ENCODE peak calls at places on chromosomes 1 and 21, in five cellular contexts. One of them, this sample, is unnamed.

GRCh38 chr1:230067871-230068814 is 1.1 kb downstream of the GALNT2 start:
- DNase-seq in colonic mucosa: peak
- DNase-seq in IMR-90: no peak
- DNase-seq in neural crest cell: peak
- DNase-seq in Calu3: peak
- DNase-seq in this sample: no peak

GRCh38 chr21:36104306-36105300 is 30.3 kb upstream of the CBR3 start:
- DNase-seq in neural crest cell: peak
- DNase-seq in IMR-90: peak
- DNase-seq in colonic mucosa: peak
- DNase-seq in Calu3: peak
- DNase-seq in this sample: no peak

GRCh38 chr1:84776639-84777038 is 86.4 kb upstream of the SSX2IP start:
- DNase-seq in neural crest cell: no peak
- DNase-seq in colonic mucosa: no peak
- DNase-seq in Calu3: no peak
- DNase-seq in IMR-90: no peak
- DNase-seq in this sample: no peak

GRCh38 chr1:18855573-18855972 is 3.9 kb downstream of the TAS1R2 start:
- DNase-seq in neural crest cell: no peak
- DNase-seq in Calu3: no peak
- DNase-seq in colonic mucosa: no peak
- DNase-seq in IMR-90: no peak
- DNase-seq in this sample: no peak

GRCh38 chr1:185373813-185374524 is 56.9 kb upstream of the IVNS1ABP start:
- DNase-seq in IMR-90: peak
- DNase-seq in Calu3: no peak
- DNase-seq in neural crest cell: no peak
- DNase-seq in colonic mucosa: no peak
- DNase-seq in this sample: no peak

GRCh38 chr1:40939320-40940059 is 40.0 kb upstream of the CTPS1 start:
- DNase-seq in Calu3: peak
- DNase-seq in IMR-90: peak
- DNase-seq in neural crest cell: no peak
- DNase-seq in colonic mucosa: no peak
- DNase-seq in this sample: no peak

GRCh38 chr1:22920734-22921451 is 51.8 kb downstream of the LACTBL1 start:
- DNase-seq in colonic mucosa: no peak
- DNase-seq in neural crest cell: no peak
- DNase-seq in IMR-90: no peak
- DNase-seq in Calu3: no peak
- DNase-seq in this sample: no peak

GRCh38 chr1:172874950-172875349 is 175.8 kb downstream of the TNFSF18 start:
- DNase-seq in IMR-90: peak
- DNase-seq in neural crest cell: no peak
- DNase-seq in colonic mucosa: no peak
- DNase-seq in Calu3: no peak
- DNase-seq in this sample: no peak

GRCh38 chr21:42574234-42575027 is 60.8 kb downstream of the SLC37A1 start:
- DNase-seq in colonic mucosa: no peak
- DNase-seq in neural crest cell: no peak
- DNase-seq in IMR-90: peak
- DNase-seq in Calu3: peak
- DNase-seq in this sample: no peak

GRCh38 chr1:223253916-223254315 is 110.1 kb downstream of the SUSD4 start:
- DNase-seq in colonic mucosa: no peak
- DNase-seq in IMR-90: no peak
- DNase-seq in neural crest cell: no peak
- DNase-seq in Calu3: no peak
- DNase-seq in this sample: no peak

GRCh38 chr1:170267317-170267716 is 121.6 kb downstream of the NTMT2 start:
- DNase-seq in neural crest cell: no peak
- DNase-seq in colonic mucosa: no peak
- DNase-seq in IMR-90: peak
- DNase-seq in Calu3: no peak
- DNase-seq in this sample: no peak

GRCh38 chr1:85862456-85862855 is 154.2 kb upstream of the ZNHIT6 start:
- DNase-seq in IMR-90: peak
- DNase-seq in colonic mucosa: no peak
- DNase-seq in Calu3: peak
- DNase-seq in neural crest cell: no peak
- DNase-seq in this sample: no peak

DNA sequence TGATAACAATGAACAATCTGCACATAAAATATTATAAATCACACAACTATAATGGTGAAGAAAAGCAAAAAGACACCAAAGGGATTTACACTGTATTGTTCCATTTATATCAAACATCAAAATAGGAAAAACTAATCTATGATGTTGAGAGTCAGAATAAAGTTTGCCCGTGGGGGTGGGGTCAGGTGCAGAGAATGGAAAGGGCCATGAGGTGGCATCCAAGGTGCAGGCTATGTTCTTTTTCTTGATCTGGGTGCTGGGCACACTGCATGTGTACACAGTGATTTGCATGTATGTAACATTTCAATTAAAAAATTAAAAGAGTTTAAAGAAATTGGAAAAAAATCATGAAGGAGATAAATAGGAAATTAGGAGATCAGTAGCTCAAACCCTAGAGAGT is 127.3 kb downstream of the DSCAM start:
- DNase-seq in Calu3: no peak
- DNase-seq in IMR-90: no peak
- DNase-seq in colonic mucosa: no peak
- DNase-seq in neural crest cell: no peak
- DNase-seq in this sample: no peak
- TF ChIP-seq CTCF in Calu3: no peak
- TF ChIP-seq CTCF in IMR-90: no peak
- TF ChIP-seq CTCF in colonic mucosa: no peak
- TF ChIP-seq CTCF in neural crest cell: no peak
- TF ChIP-seq CTCF in this sample: no peak

GRCh38 chr1:183470961-183471747 is 1.1 kb upstream of the SMG7 start:
- DNase-seq in Calu3: peak
- DNase-seq in colonic mucosa: peak
- DNase-seq in neural crest cell: peak
- DNase-seq in IMR-90: peak
- DNase-seq in this sample: peak
- TF ChIP-seq CTCF in Calu3: no peak
- TF ChIP-seq CTCF in colonic mucosa: no peak
- TF ChIP-seq CTCF in neural crest cell: peak
- TF ChIP-seq CTCF in IMR-90: peak
- TF ChIP-seq CTCF in this sample: no peak

DNA sequence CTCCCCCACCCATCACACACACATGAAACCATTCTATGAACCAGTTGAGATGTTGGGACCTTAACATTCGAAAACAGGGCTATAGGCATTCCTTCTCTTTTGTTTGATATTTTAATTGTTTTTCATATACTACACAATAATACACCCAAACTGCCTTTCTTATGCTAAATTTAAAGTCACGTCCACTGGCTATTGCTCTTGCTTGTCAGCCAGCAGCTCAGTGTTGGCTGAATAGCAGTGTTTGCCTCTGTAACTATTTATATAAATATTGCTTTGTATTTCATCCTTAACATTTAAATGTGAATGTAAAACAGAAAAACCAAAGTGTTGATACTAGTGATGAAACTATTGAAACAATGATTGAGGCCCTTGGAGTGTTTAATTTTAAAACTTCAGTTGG is 234.4 kb upstream of the KCNK2 start:
- DNase-seq in colonic mucosa: no peak
- DNase-seq in Calu3: no peak
- DNase-seq in neural crest cell: no peak
- DNase-seq in IMR-90: no peak
- DNase-seq in this sample: no peak
- TF ChIP-seq CTCF in colonic mucosa: no peak
- TF ChIP-seq CTCF in Calu3: no peak
- TF ChIP-seq CTCF in neural crest cell: no peak
- TF ChIP-seq CTCF in IMR-90: no peak
- TF ChIP-seq CTCF in this sample: no peak

DNA sequence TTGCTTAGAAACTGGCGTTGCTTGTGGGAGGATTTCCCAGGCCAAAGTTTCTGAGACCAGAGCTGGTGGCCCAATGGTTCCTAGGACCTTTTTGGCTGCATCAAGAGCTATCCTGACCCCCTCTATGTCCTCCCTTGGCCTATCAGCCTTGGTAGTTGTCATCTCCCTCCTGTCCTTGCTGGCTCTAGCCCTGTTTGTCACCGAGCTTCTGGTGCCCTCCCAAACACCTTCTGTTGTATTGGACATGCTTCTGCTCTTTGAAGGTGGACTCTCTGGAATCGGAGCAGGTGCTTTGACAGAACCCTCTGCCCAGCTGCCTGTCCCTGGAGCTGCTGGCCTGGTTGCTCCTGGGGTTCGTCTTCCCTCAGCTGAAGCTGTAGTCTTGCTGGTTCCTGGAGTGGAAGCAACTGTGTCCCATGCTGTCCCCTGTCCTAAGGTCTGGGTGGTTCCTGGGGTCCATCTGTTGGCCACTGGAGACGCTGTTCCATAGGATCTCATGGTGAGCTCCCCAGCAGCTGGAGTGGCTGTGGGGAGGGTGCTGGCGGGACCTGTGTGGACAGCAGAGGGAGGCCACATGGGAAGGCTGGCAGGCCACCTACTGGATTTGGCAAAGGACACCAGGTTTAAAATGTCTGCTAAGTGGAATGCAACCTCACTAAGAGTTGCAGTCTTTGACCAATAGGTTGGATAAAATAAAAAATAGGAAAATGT is 9.4 kb downstream of the FCAMR start:
- DNase-seq in IMR-90: no peak
- DNase-seq in neural crest cell: no peak
- DNase-seq in colonic mucosa: no peak
- DNase-seq in Calu3: no peak
- DNase-seq in this sample: no peak
- TF ChIP-seq CTCF in IMR-90: no peak
- TF ChIP-seq CTCF in neural crest cell: no peak
- TF ChIP-seq CTCF in colonic mucosa: no peak
- TF ChIP-seq CTCF in Calu3: no peak
- TF ChIP-seq CTCF in this sample: no peak

GRCh38 chr1:87450615-87451209 is 122.0 kb downstream of the LMO4 start:
- DNase-seq in colonic mucosa: peak
- DNase-seq in IMR-90: no peak
- DNase-seq in Calu3: peak
- DNase-seq in neural crest cell: no peak
- DNase-seq in this sample: no peak
- TF ChIP-seq CTCF in colonic mucosa: no peak
- TF ChIP-seq CTCF in IMR-90: no peak
- TF ChIP-seq CTCF in Calu3: peak
- TF ChIP-seq CTCF in neural crest cell: no peak
- TF ChIP-seq CTCF in this sample: no peak

GRCh38 chr1:156489166-156489934 is 11.2 kb downstream of the MEF2D start:
- DNase-seq in neural crest cell: no peak
- DNase-seq in IMR-90: peak
- DNase-seq in Calu3: no peak
- DNase-seq in colonic mucosa: no peak
- DNase-seq in this sample: no peak
- TF ChIP-seq CTCF in neural crest cell: no peak
- TF ChIP-seq CTCF in IMR-90: peak
- TF ChIP-seq CTCF in Calu3: no peak
- TF ChIP-seq CTCF in colonic mucosa: no peak
- TF ChIP-seq CTCF in this sample: no peak

GRCh38 chr21:45966995-45967394 is 14.6 kb upstream of the COL6A1 start:
- DNase-seq in Calu3: no peak
- DNase-seq in IMR-90: no peak
- DNase-seq in neural crest cell: no peak
- DNase-seq in colonic mucosa: no peak
- DNase-seq in this sample: no peak
- TF ChIP-seq CTCF in Calu3: no peak
- TF ChIP-seq CTCF in IMR-90: no peak
- TF ChIP-seq CTCF in neural crest cell: no peak
- TF ChIP-seq CTCF in colonic mucosa: no peak
- TF ChIP-seq CTCF in this sample: no peak

GRCh38 chr1:28914228-28915035 is at the start of gene EPB41:
- DNase-seq in Calu3: peak
- DNase-seq in neural crest cell: peak
- DNase-seq in colonic mucosa: peak
- DNase-seq in IMR-90: peak
- DNase-seq in this sample: peak
- TF ChIP-seq CTCF in Calu3: no peak
- TF ChIP-seq CTCF in neural crest cell: peak
- TF ChIP-seq CTCF in colonic mucosa: no peak
- TF ChIP-seq CTCF in IMR-90: no peak
- TF ChIP-seq CTCF in this sample: no peak

DNA sequence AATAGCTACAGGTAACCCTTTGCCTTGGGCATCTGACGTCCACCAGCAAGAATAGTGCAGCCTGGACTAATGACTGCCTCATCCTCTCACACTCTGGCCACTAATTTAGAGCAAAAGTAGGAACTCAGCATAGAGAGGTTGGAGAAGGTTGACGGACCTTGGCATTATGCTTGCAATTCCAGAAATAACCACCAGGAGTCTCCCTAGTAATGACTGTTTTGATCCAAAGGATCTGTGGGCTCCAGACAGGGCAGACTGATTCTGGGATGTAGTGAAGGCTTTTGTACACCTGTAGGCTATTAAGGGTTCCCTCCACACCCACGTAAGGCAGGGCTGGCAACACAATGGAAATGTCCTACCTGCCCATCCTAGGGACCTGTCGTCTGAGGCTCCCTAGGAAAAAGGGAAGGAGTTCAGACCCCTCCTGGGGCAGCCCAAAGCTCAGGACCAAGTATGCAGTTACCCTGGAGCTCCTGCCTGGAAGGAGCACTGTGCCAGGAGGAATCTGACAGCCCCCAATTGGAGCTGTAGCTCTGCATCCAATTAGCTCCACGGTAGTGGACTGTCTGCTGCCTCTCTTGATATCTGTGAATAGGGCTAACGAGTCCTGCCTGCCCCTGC is 91.0 kb upstream of the TMEM51 start:
- DNase-seq in IMR-90: no peak
- DNase-seq in Calu3: peak
- DNase-seq in neural crest cell: peak
- DNase-seq in colonic mucosa: peak
- DNase-seq in this sample: no peak
- TF ChIP-seq CTCF in IMR-90: peak
- TF ChIP-seq CTCF in Calu3: peak
- TF ChIP-seq CTCF in neural crest cell: peak
- TF ChIP-seq CTCF in colonic mucosa: peak
- TF ChIP-seq CTCF in this sample: no peak